ENCODE peak calls at places on chromosome 3, in seven cellular contexts. C, Y, A, J, T, L and R are unnamed samples.
A peak's percentile ranks its signal among the peaks of the same experiment; 100 is the strongest.

GRCh38 chr3:69740103-69741021 is 1.1 kb downstream of the MITF start:
- DNase-seq in C (no peak), Y (no peak), A (peak; percentile 68), J (peak; percentile 59), T (peak; percentile 28), L (peak; percentile 68), R (no peak)

GRCh38 chr3:170350515-170351413 is 6.8 kb upstream of the SKIL start:
- DNase-seq in C (no peak), Y (no peak), A (no peak), J (no peak), T (no peak), L (no peak), R (no peak)

GRCh38 chr3:48680811-48681540 is 4.7 kb downstream of the NCKIPSD start:
- DNase-seq in C (no peak), Y (no peak), A (no peak), J (no peak), T (no peak), L (no peak), R (no peak)

GRCh38 chr3:141413387-141414140 is 45.3 kb downstream of the ZBTB38 start:
- DNase-seq in C (no peak), Y (no peak), A (no peak), J (no peak), T (no peak), L (no peak), R (no peak)

GRCh38 chr3:23900744-23901143 is 16.0 kb downstream of the NKIRAS1 start:
- DNase-seq in C (no peak), Y (no peak), A (no peak), J (no peak), T (no peak), L (no peak), R (no peak)

GRCh38 chr3:99751649-99752048 is 66.0 kb upstream of the CMSS1 start:
- DNase-seq in C (no peak), Y (no peak), A (no peak), J (no peak), T (no peak), L (no peak), R (no peak)

GRCh38 chr3:19757773-19758172 is 176.2 kb downstream of the EFHB start:
- DNase-seq in C (no peak), Y (no peak), A (no peak), J (no peak), T (no peak), L (no peak), R (no peak)

GRCh38 chr3:8371085-8371551 is 130.5 kb upstream of the LMCD1 start:
- DNase-seq in C (no peak), Y (no peak), A (no peak), J (no peak), T (no peak), L (no peak), R (no peak)

GRCh38 chr3:130491431-130491830 is 25.5 kb upstream of the COL6A6 start:
- DNase-seq in C (no peak), Y (no peak), A (no peak), J (no peak), T (no peak), L (no peak), R (no peak)

GRCh38 chr3:49022751-49023171 is 840 bp downstream of the NDUFAF3 start:
- DNase-seq in C (peak; percentile 32), Y (no peak), A (no peak), J (no peak), T (no peak), L (peak; percentile 70), R (no peak)

GRCh38 chr3:159798951-159799350 is 189.7 kb upstream of the IL12A start:
- DNase-seq in C (no peak), Y (no peak), A (no peak), J (no peak), T (peak; percentile 55), L (no peak), R (no peak)

GRCh38 chr3:89107461-89108035 is at the start of gene EPHA3:
- DNase-seq in C (peak; percentile 67), Y (no peak), A (peak; percentile 54), J (peak; percentile 52), T (no peak), L (peak; percentile 85), R (peak; percentile 79)

GRCh38 chr3:124779751-124780191 is 49.5 kb downstream of the UMPS start:
- DNase-seq in C (no peak), Y (no peak), A (no peak), J (no peak), T (peak; percentile 41), L (no peak), R (no peak)

GRCh38 chr3:142022381-142022780 is 127.0 kb downstream of the TFDP2 start:
- DNase-seq in C (peak; percentile 22), Y (peak; percentile 45), A (no peak), J (no peak), T (no peak), L (no peak), R (no peak)

GRCh38 chr3:130345487-130346079 is at the start of gene COL6A5:
- DNase-seq in C (peak; percentile 9), Y (no peak), A (no peak), J (no peak), T (no peak), L (no peak), R (no peak)

GRCh38 chr3:50215529-50215928 is 10.5 kb downstream of the SLC38A3 start:
- DNase-seq in C (no peak), Y (no peak), A (no peak), J (no peak), T (no peak), L (no peak), R (no peak)

GRCh38 chr3:66095295-66096001 is 56.7 kb upstream of the MAGI1 start:
- DNase-seq in C (no peak), Y (no peak), A (no peak), J (no peak), T (no peak), L (no peak), R (no peak)

GRCh38 chr3:173138031-173138430 is 3.0 kb downstream of the SPATA16 start:
- DNase-seq in C (no peak), Y (no peak), A (no peak), J (no peak), T (no peak), L (no peak), R (no peak)

GRCh38 chr3:30664449-30664848 is 58.0 kb downstream of the TGFBR2 start:
- DNase-seq in C (no peak), Y (no peak), A (no peak), J (no peak), T (no peak), L (no peak), R (no peak)

DNA sequence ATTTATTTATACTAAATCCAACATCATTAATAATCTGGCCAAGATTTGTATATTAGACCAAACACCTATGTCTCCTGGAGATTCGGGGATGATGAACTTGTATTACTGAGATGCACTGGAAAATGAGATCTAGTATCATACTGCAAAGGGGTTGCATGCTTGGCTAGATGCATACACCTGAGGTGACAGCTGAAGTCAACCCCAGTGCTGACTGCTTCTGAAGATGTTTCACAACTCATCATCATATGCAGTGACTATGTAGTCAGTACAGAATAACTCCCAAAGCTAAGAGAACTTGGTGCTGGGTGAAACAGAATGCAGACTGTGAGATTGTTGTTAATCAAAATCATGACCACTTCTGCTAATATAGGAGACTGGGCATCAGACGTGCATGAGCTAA is 1114.2 kb downstream of the NSUN3 start:
- DNase-seq in C (no peak), Y (peak; percentile 3), A (no peak), J (no peak), T (no peak), L (no peak), R (no peak)
- TF ChIP-seq POLR2AphosphoS5 in C (no peak), Y (no peak), A (no peak), J (no peak), T (no peak), L (no peak), R (no peak)

GRCh38 chr3:132665230-132665629 is 5.1 kb downstream of the UBA5 start:
- DNase-seq in C (no peak), Y (no peak), A (no peak), J (no peak), T (no peak), L (no peak), R (no peak)
- TF ChIP-seq POLR2AphosphoS5 in C (no peak), Y (no peak), A (no peak), J (no peak), T (no peak), L (no peak), R (no peak)

GRCh38 chr3:127001486-127002194 is 18.7 kb downstream of the PLXNA1 start:
- DNase-seq in C (no peak), Y (no peak), A (no peak), J (no peak), T (no peak), L (peak; percentile 72), R (no peak)

GRCh38 chr3:127000792-127001191 is 17.9 kb downstream of the PLXNA1 start:
- DNase-seq in C (no peak), Y (no peak), A (no peak), J (no peak), T (no peak), L (no peak), R (no peak)

GRCh38 chr3:127003601-127004280 is 20.8 kb downstream of the PLXNA1 start:
- DNase-seq in C (no peak), Y (no peak), A (no peak), J (no peak), T (no peak), L (no peak), R (no peak)

GRCh38 chr3:127003175-127003555 is 20.2 kb downstream of the PLXNA1 start:
- DNase-seq in C (no peak), Y (no peak), A (no peak), J (no peak), T (no peak), L (no peak), R (no peak)

GRCh38 chr3:127002195-127003174 is 19.6 kb downstream of the PLXNA1 start:
- DNase-seq in C (peak; percentile 97), Y (no peak), A (peak; percentile 71), J (peak; percentile 55), T (peak; percentile 81), L (peak; percentile 93), R (peak; percentile 91)
- TF ChIP-seq POLR2AphosphoS5 in C (peak; percentile 79), Y (no peak), A (peak; percentile 36), J (no peak), T (peak; percentile 52), L (peak; percentile 29), R (peak; percentile 41)

DNA sequence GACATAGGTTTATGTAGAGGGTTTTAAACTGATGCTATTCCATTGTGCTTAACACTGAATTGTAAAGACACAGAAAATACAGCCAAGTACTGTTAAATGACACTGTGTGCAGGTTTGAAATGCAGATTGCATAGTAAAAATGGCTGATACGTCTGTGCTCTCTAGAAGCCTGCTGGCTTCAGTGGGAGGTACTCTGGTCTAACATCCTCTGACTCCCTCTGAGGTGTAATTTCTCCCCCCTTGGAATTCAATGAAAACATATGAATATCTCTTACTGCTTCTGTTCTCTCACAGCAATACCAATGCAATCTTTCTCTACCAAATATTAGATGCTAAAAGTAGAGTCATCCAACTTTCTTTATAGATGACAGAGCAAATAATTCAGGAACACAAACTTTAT is 176.6 kb downstream of the SLC9A9 start:
- DNase-seq in C (no peak), Y (no peak), A (no peak), J (no peak), T (no peak), L (no peak), R (no peak)
- TF ChIP-seq POLR2AphosphoS5 in C (no peak), Y (no peak), A (no peak), J (no peak), T (no peak), L (no peak), R (no peak)

GRCh38 chr3:44321335-44321734 is 17.2 kb upstream of the TCAIM start:
- DNase-seq in C (no peak), Y (no peak), A (no peak), J (no peak), T (no peak), L (no peak), R (no peak)
- TF ChIP-seq POLR2AphosphoS5 in C (no peak), Y (no peak), A (peak; percentile 70), J (no peak), T (no peak), L (no peak), R (no peak)